ENCODE peak calls at places on chromosomes 11 and 22, in seven cellular contexts. F is amniotic stem cell; H is retinal pigment epithelial cell; G is stimulated activated CD4-positive, alpha-beta T cell treated with anti-CD3 and anti-CD28 coated beads, Interleukin-15, amount 100 ng/mL, for 1 hour; P is NCI-H1417; M is non-pigmented ciliary epithelial cell; O is NCI-H345. D is an unnamed sample.

GRCh38 chr11:67354314-67355022 is 1.1 kb upstream of the POLD4 start:
- DNase-seq in F (peak; percentile 53), H (peak; percentile 76), G (no peak), P (no peak), M (peak; percentile 88), O (no peak), D (no peak)

GRCh38 chr11:72584293-72584921 is 89.8 kb downstream of the PDE2A start:
- DNase-seq in F (no peak), H (no peak), G (peak; percentile 50), P (no peak), M (no peak), O (no peak), D (no peak)

GRCh38 chr22:46974077-46974476 is 211.6 kb downstream of the TBC1D22A start:
- DNase-seq in F (no peak), H (no peak), G (no peak), P (no peak), M (no peak), O (no peak), D (no peak)

GRCh38 chr11:11148104-11148509 is 204.9 kb downstream of the CSNK2A3 start:
- DNase-seq in F (peak; percentile 75), H (peak; percentile 67), G (no peak), P (no peak), M (peak; percentile 35), O (no peak), D (peak; percentile 86)

GRCh38 chr11:2576536-2576935 is 123.3 kb downstream of the KCNQ1OT1 start:
- DNase-seq in F (no peak), H (no peak), G (no peak), P (no peak), M (no peak), O (no peak), D (no peak)

GRCh38 chr11:1140642-1141490 is 16.9 kb upstream of the MUC5AC start:
- DNase-seq in F (no peak), H (no peak), G (no peak), P (no peak), M (no peak), O (no peak), D (no peak)

GRCh38 chr11:60634151-60634550 is 65.3 kb upstream of the MS4A8 start:
- DNase-seq in F (no peak), H (no peak), G (no peak), P (no peak), M (no peak), O (no peak), D (no peak)

GRCh38 chr11:57597971-57598830 is 716 bp downstream of the SERPING1 start:
- DNase-seq in F (no peak), H (no peak), G (no peak), P (no peak), M (no peak), O (no peak), D (peak; percentile 60)

GRCh38 chr11:76665921-76666351 is 4.6 kb downstream of the LRRC32 start:
- DNase-seq in F (no peak), H (no peak), G (no peak), P (no peak), M (no peak), O (no peak), D (no peak)

GRCh38 chr11:12800032-12800671 is 125.9 kb downstream of the TEAD1 start:
- DNase-seq in F (peak; percentile 38), H (peak; percentile 84), G (no peak), P (peak; percentile 84), M (no peak), O (peak; percentile 84), D (peak; percentile 32)

GRCh38 chr22:24953294-24954113 is 988 bp downstream of the KIAA1671 start:
- DNase-seq in F (no peak), H (no peak), G (no peak), P (peak; percentile 37), M (no peak), O (no peak), D (no peak)